ENCODE peak calls at places on chromosome 6, in six cellular contexts. P is NAMALWA, W is DMS153, U is fibroblast of lung, B is adipocyte, X is A673. L is an unnamed sample.

GRCh38 chr6:31822038-31822821 is 5.3 kb upstream of the HSPA1B start:
- DNase-seq in P (peak; percentile 58), W (no peak), U (peak; percentile 76), B (peak; percentile 90), X (peak; percentile 72), L (peak; percentile 84)

GRCh38 chr6:13397359-13398080 is 69.2 kb upstream of the TBC1D7 start:
- DNase-seq in P (peak; percentile 76), W (no peak), U (peak; percentile 10), B (no peak), X (no peak), L (no peak)

GRCh38 chr6:149449054-149449453 is 35.8 kb downstream of the ZC3H12D start:
- DNase-seq in P (no peak), W (no peak), U (no peak), B (no peak), X (no peak), L (no peak)

GRCh38 chr6:101402618-101403002 is 9.1 kb downstream of the GRIK2 start:
- DNase-seq in P (no peak), W (peak; percentile 40), U (no peak), B (peak; percentile 9), X (no peak), L (peak; percentile 2)

GRCh38 chr6:1463751-1464397 is 74.5 kb downstream of the FOXF2 start:
- DNase-seq in P (no peak), W (no peak), U (no peak), B (no peak), X (no peak), L (no peak)

GRCh38 chr6:9455794-9456193 is 959.1 kb downstream of the TFAP2A start:
- DNase-seq in P (no peak), W (no peak), U (no peak), B (no peak), X (peak; percentile 86), L (no peak)

GRCh38 chr6:33600761-33601160 is 20.4 kb upstream of the ITPR3 start:
- DNase-seq in P (no peak), W (no peak), U (no peak), B (no peak), X (no peak), L (no peak)

GRCh38 chr6:126380072-126380583 is 40.2 kb downstream of the CENPW start:
- DNase-seq in P (no peak), W (no peak), U (no peak), B (no peak), X (no peak), L (no peak)

GRCh38 chr6:42627674-42628073 is 63.8 kb downstream of the UBR2 start:
- DNase-seq in P (no peak), W (no peak), U (peak; percentile 18), B (no peak), X (no peak), L (no peak)